ENCODE peak calls at places on chromosomes 5 and 9, in nine cellular contexts. V, M, W, H, O, F, Q, Z and R are unnamed samples.

GRCh38 chr9:130458804-130459067 is 14.0 kb downstream of the ASS1 start:
- DNase-seq in M (no peak), V (no peak), H (no peak), O (no peak), W (no peak), Z (no peak), Q (no peak), F (no peak), R (no peak)

GRCh38 chr9:108687360-108687981 is 168.3 kb downstream of the ACTL7B start:
- DNase-seq in H (no peak), O (peak; percentile 73), W (no peak), F (peak; percentile 93), M (no peak), Q (no peak), V (peak; percentile 71), Z (no peak), R (peak; percentile 93)

GRCh38 chr5:163705983-163706771 is 200.8 kb downstream of the MAT2B start:
- DNase-seq in Z (no peak), V (peak; percentile 9), F (no peak), H (no peak), Q (no peak), M (no peak), O (no peak), W (no peak), R (peak; percentile 16)

GRCh38 chr5:58773744-58774441 is 191.0 kb downstream of the RAB3C start:
- DNase-seq in W (no peak), M (no peak), F (no peak), H (no peak), Q (no peak), V (no peak), O (no peak), Z (no peak), R (no peak)

GRCh38 chr5:131563434-131564228 is 71.4 kb downstream of the RAPGEF6 start:
- DNase-seq in O (no peak), Z (no peak), H (no peak), M (no peak), F (no peak), Q (no peak), W (no peak), V (no peak), R (no peak)

GRCh38 chr5:150505041-150505511 is 2.9 kb upstream of the NDST1 start:
- DNase-seq in Z (no peak), M (no peak), Q (no peak), V (peak; percentile 37), H (no peak), W (no peak), F (peak; percentile 68), O (peak; percentile 81), R (no peak)

GRCh38 chr5:142871880-142872200 is 101.7 kb downstream of the ARHGAP26 start:
- DNase-seq in Q (no peak), O (no peak), F (no peak), W (no peak), M (no peak), Z (no peak), V (no peak), H (no peak), R (no peak)

GRCh38 chr5:16007750-16008415 is 171.7 kb downstream of the MARCHF11 start:
- DNase-seq in V (no peak), M (no peak), H (no peak), O (no peak), Z (no peak), F (no peak), W (no peak), Q (no peak), R (no peak)

GRCh38 chr5:3538886-3539285 is 56.7 kb upstream of the IRX1 start:
- DNase-seq in V (no peak), Z (no peak), M (no peak), Q (no peak), H (no peak), F (no peak), W (no peak), O (no peak), R (no peak)

GRCh38 chr5:115170128-115170923 is 618 bp upstream of the TRIM36 start:
- DNase-seq in W (peak; percentile 40), O (no peak), Q (peak; percentile 87), H (no peak), Z (peak; percentile 34), V (no peak), M (peak; percentile 6), F (no peak), R (no peak)